ENCODE peak calls at places on chromosome 13, in four cellular contexts. One of them, this sample, is unnamed. For H3K9me3, the result is how much of the 10 kb centered on the place peaks cover.

GRCh38 chr13:40186041-40186440 is 480.4 kb downstream of the FOXO1 start:
- DNase-seq in adrenal gland: no peak
- DNase-seq in transverse colon: no peak
- DNase-seq in psoas muscle: no peak
- DNase-seq in this sample: no peak

GRCh38 chr13:59823495-59823894 is 340.2 kb downstream of the DIAPH3 start:
- DNase-seq in transverse colon: no peak
- DNase-seq in psoas muscle: no peak
- DNase-seq in adrenal gland: no peak
- DNase-seq in this sample: no peak

GRCh38 chr13:28558126-28558525 is 63.2 kb upstream of the FLT1 start:
- DNase-seq in adrenal gland: no peak
- DNase-seq in psoas muscle: no peak
- DNase-seq in transverse colon: no peak
- DNase-seq in this sample: no peak

GRCh38 chr13:106096661-106097092 is 438.8 kb downstream of the EFNB2 start:
- DNase-seq in adrenal gland: no peak
- DNase-seq in transverse colon: no peak
- DNase-seq in psoas muscle: no peak
- DNase-seq in this sample: no peak

GRCh38 chr13:113471844-113472243 is 18.6 kb upstream of the ADPRHL1 start:
- DNase-seq in adrenal gland: peak
- DNase-seq in psoas muscle: no peak
- DNase-seq in transverse colon: no peak
- DNase-seq in this sample: no peak

GRCh38 chr13:30745917-30746686 is 10.8 kb downstream of the ALOX5AP start:
- DNase-seq in transverse colon: peak
- DNase-seq in adrenal gland: no peak
- DNase-seq in psoas muscle: no peak
- DNase-seq in this sample: no peak

GRCh38 chr13:108961542-108962125 is 332.2 kb downstream of the MYO16 start:
- DNase-seq in adrenal gland: no peak
- DNase-seq in psoas muscle: no peak
- DNase-seq in transverse colon: no peak
- DNase-seq in this sample: peak

GRCh38 chr13:67932991-67933390 is 702.9 kb upstream of the PCDH9 start:
- DNase-seq in adrenal gland: no peak
- DNase-seq in transverse colon: no peak
- DNase-seq in psoas muscle: no peak
- DNase-seq in this sample: no peak

GRCh38 chr13:99385161-99385560 is 78.0 kb upstream of the GPR183 start:
- DNase-seq in psoas muscle: no peak
- DNase-seq in adrenal gland: peak
- DNase-seq in transverse colon: no peak
- DNase-seq in this sample: no peak

GRCh38 chr13:32731576-32731975 is 145.3 kb downstream of the PDS5B start:
- DNase-seq in transverse colon: no peak
- DNase-seq in psoas muscle: no peak
- DNase-seq in adrenal gland: no peak
- DNase-seq in this sample: no peak

GRCh38 chr13:62920181-62920580 is 1504.5 kb upstream of the PCDH20 start:
- DNase-seq in adrenal gland: no peak
- DNase-seq in psoas muscle: no peak
- DNase-seq in transverse colon: no peak
- DNase-seq in this sample: no peak

GRCh38 chr13:109835321-109835720 is 48.9 kb upstream of the IRS2 start:
- DNase-seq in psoas muscle: no peak
- DNase-seq in transverse colon: no peak
- DNase-seq in adrenal gland: no peak
- DNase-seq in this sample: no peak

GRCh38 chr13:46830405-46831005 is 33.5 kb upstream of the ESD start:
- DNase-seq in psoas muscle: no peak
- DNase-seq in transverse colon: no peak
- DNase-seq in adrenal gland: no peak
- DNase-seq in this sample: no peak

GRCh38 chr13:27896726-27897125 is 23.1 kb upstream of the PDX1 start:
- DNase-seq in adrenal gland: no peak
- DNase-seq in psoas muscle: no peak
- DNase-seq in transverse colon: no peak
- DNase-seq in this sample: no peak

GRCh38 chr13:98532254-98532653 is 44.7 kb downstream of the STK24 start:
- DNase-seq in transverse colon: no peak
- DNase-seq in psoas muscle: no peak
- DNase-seq in adrenal gland: no peak
- DNase-seq in this sample: no peak

GRCh38 chr13:94464771-94465170 is 14.7 kb downstream of the DCT start:
- DNase-seq in psoas muscle: no peak
- DNase-seq in transverse colon: no peak
- DNase-seq in adrenal gland: no peak
- DNase-seq in this sample: no peak

GRCh38 chr13:38518328-38518727 is 168.5 kb upstream of the FREM2 start:
- DNase-seq in adrenal gland: no peak
- DNase-seq in transverse colon: no peak
- DNase-seq in psoas muscle: no peak
- DNase-seq in this sample: no peak

GRCh38 chr13:100630564-100630963 is 42.0 kb upstream of the GGACT start:
- DNase-seq in adrenal gland: no peak
- DNase-seq in psoas muscle: no peak
- DNase-seq in transverse colon: no peak
- DNase-seq in this sample: no peak

GRCh38 chr13:50513528-50513863 is 330.0 kb downstream of the DLEU7 start:
- DNase-seq in transverse colon: no peak
- DNase-seq in psoas muscle: no peak
- DNase-seq in adrenal gland: no peak
- DNase-seq in this sample: no peak

GRCh38 chr13:52156724-52157251 is 2.6 kb downstream of the NEK3 start:
- DNase-seq in psoas muscle: no peak
- DNase-seq in transverse colon: no peak
- DNase-seq in adrenal gland: no peak
- DNase-seq in this sample: no peak

GRCh38 chr13:109785892-109786450 is 412 bp downstream of the IRS2 start:
- DNase-seq in adrenal gland: peak
- DNase-seq in psoas muscle: peak
- DNase-seq in transverse colon: no peak
- DNase-seq in this sample: no peak

GRCh38 chr13:65111223-65111622 is 2118.9 kb downstream of the PCDH9 start:
- DNase-seq in transverse colon: no peak
- DNase-seq in adrenal gland: no peak
- DNase-seq in psoas muscle: no peak
- DNase-seq in this sample: no peak

GRCh38 chr13:82833928-82834327 is 1048.3 kb downstream of the SLITRK1 start:
- DNase-seq in transverse colon: no peak
- DNase-seq in adrenal gland: no peak
- DNase-seq in psoas muscle: no peak
- DNase-seq in this sample: no peak

GRCh38 chr13:50401721-50402510 is 386.7 kb downstream of the KCNRG start:
- DNase-seq in transverse colon: no peak
- DNase-seq in psoas muscle: no peak
- DNase-seq in adrenal gland: no peak
- DNase-seq in this sample: no peak

GRCh38 chr13:30720470-30720869 is 14.9 kb upstream of the ALOX5AP start:
- DNase-seq in adrenal gland: no peak
- DNase-seq in psoas muscle: no peak
- DNase-seq in transverse colon: no peak
- DNase-seq in this sample: no peak

GRCh38 chr13:71625694-71626093 is 241.3 kb downstream of the DACH1 start:
- DNase-seq in transverse colon: no peak
- DNase-seq in psoas muscle: no peak
- DNase-seq in adrenal gland: no peak
- DNase-seq in this sample: no peak

GRCh38 chr13:28574617-28575142 is 79.8 kb upstream of the FLT1 start:
- DNase-seq in psoas muscle: no peak
- DNase-seq in transverse colon: peak
- DNase-seq in adrenal gland: peak
- DNase-seq in this sample: no peak

GRCh38 chr13:50574731-50575130 is 268.8 kb downstream of the DLEU7 start:
- DNase-seq in adrenal gland: no peak
- DNase-seq in transverse colon: no peak
- DNase-seq in psoas muscle: no peak
- DNase-seq in this sample: no peak

GRCh38 chr13:30972888-30973377 is 40.5 kb downstream of the TEX26 start:
- DNase-seq in psoas muscle: no peak
- DNase-seq in adrenal gland: no peak
- DNase-seq in transverse colon: no peak
- DNase-seq in this sample: no peak

GRCh38 chr13:99471231-99472202 is 29.8 kb upstream of the TM9SF2 start:
- DNase-seq in adrenal gland: no peak
- DNase-seq in psoas muscle: no peak
- DNase-seq in transverse colon: no peak
- DNase-seq in this sample: no peak

GRCh38 chr13:30862707-30863106 is 43.4 kb upstream of the MEDAG start:
- DNase-seq in transverse colon: peak
- DNase-seq in adrenal gland: no peak
- DNase-seq in psoas muscle: peak
- DNase-seq in this sample: no peak

GRCh38 chr13:76934671-76935070 is 13.6 kb upstream of the ACOD1 start:
- DNase-seq in transverse colon: no peak
- DNase-seq in adrenal gland: no peak
- DNase-seq in psoas muscle: no peak
- DNase-seq in this sample: no peak

GRCh38 chr13:46396341-46396740 is 9.3 kb upstream of the RUBCNL start:
- DNase-seq in psoas muscle: no peak
- DNase-seq in transverse colon: no peak
- DNase-seq in adrenal gland: no peak
- DNase-seq in this sample: no peak

GRCh38 chr13:52053460-52053859 is 29.0 kb downstream of the UTP14C start:
- DNase-seq in transverse colon: no peak
- DNase-seq in adrenal gland: no peak
- DNase-seq in psoas muscle: no peak
- DNase-seq in this sample: no peak

GRCh38 chr13:26878465-26878864 is 117.9 kb upstream of the GPR12 start:
- DNase-seq in transverse colon: no peak
- DNase-seq in psoas muscle: no peak
- DNase-seq in adrenal gland: no peak
- DNase-seq in this sample: no peak

GRCh38 chr13:32791545-32792172 is 205.4 kb downstream of the PDS5B start:
- DNase-seq in adrenal gland: no peak
- DNase-seq in transverse colon: no peak
- DNase-seq in psoas muscle: no peak
- DNase-seq in this sample: no peak

GRCh38 chr13:110520431-110521295 is 40.9 kb downstream of the RAB20 start:
- DNase-seq in psoas muscle: peak
- DNase-seq in transverse colon: peak
- DNase-seq in adrenal gland: peak
- DNase-seq in this sample: no peak

GRCh38 chr13:112186091-112186490 is 119.1 kb downstream of the SOX1 start:
- DNase-seq in transverse colon: no peak
- DNase-seq in psoas muscle: no peak
- DNase-seq in adrenal gland: no peak
- DNase-seq in this sample: no peak
- H3K9me3 ChIP-seq in transverse colon: under half
- H3K9me3 ChIP-seq in psoas muscle: under half
- H3K9me3 ChIP-seq in adrenal gland: under half
- H3K9me3 ChIP-seq in this sample: under half

GRCh38 chr13:101708115-101708514 is 255.6 kb downstream of the ITGBL1 start:
- DNase-seq in adrenal gland: no peak
- DNase-seq in psoas muscle: no peak
- DNase-seq in transverse colon: no peak
- DNase-seq in this sample: no peak
- H3K4me3 ChIP-seq in adrenal gland: no peak
- H3K4me3 ChIP-seq in psoas muscle: no peak
- H3K4me3 ChIP-seq in transverse colon: no peak
- H3K4me3 ChIP-seq in this sample: no peak

DNA sequence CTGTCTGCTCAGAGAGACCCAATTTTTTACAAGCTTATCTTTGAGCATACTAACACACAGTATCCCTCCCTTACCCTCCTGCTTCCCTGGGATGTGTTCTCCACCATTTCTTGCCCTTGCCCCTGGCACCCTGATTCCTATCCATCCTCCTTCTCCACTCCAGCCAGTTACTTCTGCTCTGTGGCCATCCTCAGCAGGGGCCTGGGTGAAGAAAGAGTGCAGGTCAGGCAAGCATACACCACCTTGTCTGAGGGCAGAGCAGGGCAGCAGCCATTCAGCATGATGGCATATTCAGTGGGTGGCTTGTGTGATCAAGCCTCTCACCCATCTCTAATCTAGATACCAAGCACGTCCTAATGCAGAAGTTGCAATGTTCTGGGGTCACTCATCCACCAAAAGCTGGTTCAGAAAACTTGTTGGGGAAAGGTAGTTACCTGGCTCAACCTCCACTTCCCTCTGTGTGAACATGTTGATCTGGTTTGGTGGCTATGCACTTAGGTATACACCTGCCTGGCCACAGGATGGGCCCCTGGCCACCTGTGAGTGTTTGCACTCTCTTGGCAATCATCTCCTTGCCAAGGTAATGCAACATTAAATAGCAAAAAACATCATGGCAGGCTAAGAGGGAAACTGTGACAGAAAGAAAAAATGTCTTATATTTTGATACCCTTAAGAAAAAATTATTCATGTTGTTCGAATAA is 900.3 kb upstream of the MIR17HG start:
- DNase-seq in psoas muscle: no peak
- DNase-seq in adrenal gland: no peak
- DNase-seq in transverse colon: no peak
- DNase-seq in this sample: no peak
- H3K9me3 ChIP-seq in psoas muscle: under half
- H3K9me3 ChIP-seq in adrenal gland: under half
- H3K9me3 ChIP-seq in transverse colon: under half
- H3K9me3 ChIP-seq in this sample: under half

DNA sequence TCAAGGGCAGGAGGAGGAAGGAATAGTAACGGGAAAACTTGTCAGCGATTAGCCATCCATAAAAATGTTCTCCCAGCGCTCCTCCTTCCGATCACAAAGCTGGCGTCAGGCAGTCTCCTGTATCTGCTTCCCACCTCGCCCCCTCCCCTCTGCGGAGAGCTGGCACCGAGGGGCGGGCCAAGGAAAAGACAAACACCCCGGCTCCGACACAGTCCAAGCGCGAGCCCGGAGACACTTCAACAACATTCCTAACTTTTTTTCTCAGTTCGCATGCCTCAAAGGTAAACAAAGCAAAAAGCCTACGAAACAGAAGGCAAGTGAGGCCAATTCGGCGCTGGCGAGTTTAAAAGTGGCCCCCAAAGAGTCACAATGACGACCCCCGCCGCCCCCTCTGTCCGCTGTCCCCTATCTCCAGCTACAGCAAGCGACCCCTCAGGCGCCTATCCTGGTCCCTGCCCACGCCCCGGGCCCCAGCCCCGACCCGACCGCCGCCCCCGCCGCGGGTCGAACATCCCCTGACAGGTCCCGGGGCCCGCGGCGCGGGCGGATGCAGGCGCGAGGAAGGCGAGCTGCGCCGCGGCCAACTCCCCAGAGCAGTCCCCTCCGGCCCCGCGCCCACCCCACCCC is 719 bp downstream of the SMAD9 start:
- DNase-seq in transverse colon: peak
- DNase-seq in psoas muscle: peak
- DNase-seq in adrenal gland: peak
- DNase-seq in this sample: no peak
- H3K4me3 ChIP-seq in transverse colon: peak
- H3K4me3 ChIP-seq in psoas muscle: peak
- H3K4me3 ChIP-seq in adrenal gland: peak
- H3K4me3 ChIP-seq in this sample: peak

GRCh38 chr13:79997244-79997643 is 343.7 kb downstream of the SPRY2 start:
- DNase-seq in transverse colon: no peak
- DNase-seq in psoas muscle: no peak
- DNase-seq in adrenal gland: no peak
- DNase-seq in this sample: no peak
- H3K9me3 ChIP-seq in transverse colon: under half
- H3K9me3 ChIP-seq in psoas muscle: under half
- H3K9me3 ChIP-seq in adrenal gland: under half
- H3K9me3 ChIP-seq in this sample: under half